ENCODE peak calls at places on chromosomes 13 and 19, in six cellular contexts. R is IMR-90, T is mesenchymal stem cell, K is neuronal stem cell, Z is mesendoderm, W is H1. E is an unnamed sample.

GRCh38 chr13:63367522-63368198 is 1952.0 kb upstream of the PCDH20 start:
- DNase-seq in R (no peak), T (no peak), Z (no peak), W (no peak), K (no peak), E (peak)

GRCh38 chr19:16074488-16075365 is 1.6 kb upstream of the TPM4 start:
- DNase-seq in T (no peak), Z (no peak), W (no peak), R (no peak), K (no peak), E (no peak)

GRCh38 chr19:30923096-30923495 is 426.1 kb downstream of the TSHZ3 start:
- DNase-seq in K (no peak), Z (no peak), W (no peak), R (no peak), T (no peak), E (no peak)

GRCh38 chr13:111066544-111066943 is 48.6 kb upstream of the ARHGEF7 start:
- DNase-seq in W (no peak), Z (peak), T (no peak), K (no peak), R (no peak), E (no peak)

GRCh38 chr13:111533900-111534645 is 213.6 kb downstream of the TEX29 start:
- DNase-seq in K (no peak), T (no peak), Z (no peak), R (no peak), W (no peak), E (no peak)

GRCh38 chr19:18763674-18764590 is 27.2 kb downstream of the COMP start:
- DNase-seq in K (no peak), W (no peak), T (no peak), R (peak), Z (no peak), E (no peak)

GRCh38 chr13:46172531-46172991 is 9.4 kb downstream of the LCP1 start:
- DNase-seq in Z (peak), R (no peak), T (no peak), W (no peak), K (no peak), E (no peak)

GRCh38 chr13:32476021-32476731 is 48.2 kb upstream of the N4BP2L1 start:
- DNase-seq in R (no peak), W (no peak), K (no peak), Z (no peak), T (no peak), E (no peak)

GRCh38 chr19:48689438-48689837 is 6.3 kb upstream of the FUT2 start:
- DNase-seq in T (no peak), K (no peak), R (no peak), W (no peak), Z (no peak), E (no peak)

GRCh38 chr19:44315883-44316282 is 11.1 kb upstream of the ZNF235 start:
- DNase-seq in Z (no peak), T (no peak), W (no peak), K (no peak), R (no peak), E (no peak)

GRCh38 chr13:37270206-37271001 is 164.9 kb upstream of the CSNK1A1L start:
- DNase-seq in K (no peak), R (peak), Z (peak), T (no peak), W (no peak), E (no peak)

GRCh38 chr13:42957881-42958280 is 34.2 kb downstream of the EPSTI1 start:
- DNase-seq in W (no peak), Z (no peak), T (no peak), R (no peak), K (no peak), E (no peak)

GRCh38 chr19:31659897-31660210 is 310.6 kb upstream of the TSHZ3 start:
- DNase-seq in Z (no peak), T (peak), R (peak), W (no peak), K (no peak), E (no peak)

GRCh38 chr19:34275705-34276104 is 21.4 kb downstream of the GARRE1 start:
- DNase-seq in W (no peak), T (no peak), R (no peak), K (no peak), Z (no peak), E (no peak)
- H4K8ac ChIP-seq in W (no peak), T (no peak), R (peak), K (no peak), Z (no peak), E (no peak)

GRCh38 chr13:109990296-109990695 is 203.9 kb upstream of the IRS2 start:
- DNase-seq in K (no peak), W (no peak), R (no peak), Z (no peak), T (no peak), E (no peak)

GRCh38 chr13:109986851-109987250 is 200.5 kb upstream of the IRS2 start:
- DNase-seq in R (no peak), Z (no peak), K (no peak), T (no peak), W (no peak), E (no peak)

GRCh38 chr13:109985871-109986270 is 199.5 kb upstream of the IRS2 start:
- DNase-seq in K (no peak), T (no peak), W (no peak), R (peak), Z (no peak), E (no peak)

GRCh38 chr13:109989686-109990085 is 203.3 kb upstream of the IRS2 start:
- DNase-seq in W (no peak), K (no peak), R (peak), Z (no peak), T (peak), E (no peak)

GRCh38 chr13:109989155-109989554 is 202.8 kb upstream of the IRS2 start:
- DNase-seq in T (peak), K (no peak), Z (no peak), R (peak), W (no peak), E (no peak)
- H2BK15ac ChIP-seq in T (no peak), K (no peak), Z (no peak), R (no peak), W (no peak), E (no peak)

GRCh38 chr13:39603424-39603947 is 493 bp upstream of the LHFPL6 start:
- DNase-seq in W (no peak), K (no peak), T (peak), Z (peak), R (peak), E (peak)

GRCh38 chr13:39602277-39602613 is 748 bp downstream of the LHFPL6 start:
- DNase-seq in T (no peak), W (no peak), Z (no peak), K (no peak), R (no peak), E (no peak)

GRCh38 chr13:39601636-39602035 is 1.4 kb downstream of the LHFPL6 start:
- DNase-seq in W (no peak), K (no peak), R (no peak), Z (no peak), T (no peak), E (no peak)

GRCh38 chr13:39604736-39605135 is 1.7 kb upstream of the LHFPL6 start:
- DNase-seq in W (no peak), T (no peak), Z (no peak), R (no peak), K (no peak), E (no peak)

DNA sequence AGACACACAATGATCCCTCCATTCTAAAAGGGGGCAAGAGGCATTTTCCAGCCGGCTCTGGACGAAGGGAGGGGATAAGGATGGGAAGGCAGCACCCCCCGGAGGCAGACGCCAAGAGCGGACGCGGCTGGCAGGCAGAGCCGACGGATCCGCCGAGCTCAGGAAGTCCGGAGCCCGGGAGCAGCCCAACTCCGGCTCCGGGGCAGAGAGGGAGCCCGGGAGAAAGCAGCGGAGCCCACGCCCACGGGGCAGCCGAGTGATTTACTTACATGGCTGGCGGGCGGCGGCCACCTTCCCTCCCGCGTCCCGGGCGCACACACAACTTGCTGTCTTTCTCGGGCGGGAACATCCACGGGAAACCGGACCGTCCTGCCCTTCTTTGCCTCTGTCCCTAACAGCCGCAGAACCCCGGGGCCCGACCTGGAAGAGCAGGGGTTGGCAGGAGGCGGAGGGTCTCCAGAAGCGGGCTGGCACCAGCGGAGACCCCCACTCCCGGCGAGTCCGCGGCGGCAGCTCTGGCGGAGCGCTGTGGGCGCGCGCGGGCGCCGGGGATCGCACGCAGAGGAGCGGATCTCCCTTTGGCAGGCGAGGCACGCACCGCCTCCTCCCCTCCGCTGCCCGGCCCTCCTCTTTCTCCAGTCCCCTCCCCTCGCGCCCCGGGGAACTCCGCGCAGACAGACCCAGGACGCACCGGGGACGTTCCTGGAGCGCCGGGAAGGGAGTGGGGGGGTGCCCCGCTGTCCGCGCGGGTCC is at the start of gene LHFPL6:
- DNase-seq in T (peak), K (peak), W (peak), R (peak), Z (peak), E (peak)
- H2BK5ac ChIP-seq in T (peak), K (peak), W (no peak), R (peak), Z (peak), E (no peak)

GRCh38 chr13:31200636-31200970 is 828 bp downstream of the B3GLCT start:
- DNase-seq in T (peak), R (no peak), W (no peak), K (peak), Z (peak), E (peak)
- H4K8ac ChIP-seq in T (peak), R (no peak), W (peak), K (no peak), Z (no peak), E (no peak)

DNA sequence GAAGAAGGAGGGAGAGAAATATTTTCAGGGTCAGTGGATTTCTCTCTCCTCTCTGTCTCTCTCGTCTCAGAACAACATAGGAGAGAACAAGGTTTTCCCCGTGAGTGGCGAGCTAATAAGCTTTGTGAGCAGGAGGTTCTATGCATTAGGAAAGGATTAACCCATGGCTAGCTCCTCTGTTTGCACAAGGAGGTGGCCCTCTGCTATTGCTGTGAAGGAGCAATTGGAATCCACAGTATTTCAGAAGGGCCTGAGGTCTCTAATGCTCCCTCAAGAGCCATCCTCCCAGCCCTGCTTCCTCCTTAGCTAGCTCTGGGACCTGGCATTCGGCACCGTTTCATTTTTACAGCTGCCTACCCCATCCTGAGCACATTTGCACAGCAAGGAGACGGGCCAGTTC is 288.9 kb upstream of the MAB21L1 start:
- DNase-seq in T (no peak), R (no peak), K (no peak), W (no peak), Z (peak), E (no peak)
- H2BK15ac ChIP-seq in T (no peak), R (no peak), K (no peak), W (no peak), Z (no peak), E (no peak)

GRCh38 chr19:53196777-53197396 is 3.7 kb upstream of the ZNF665 start:
- DNase-seq in W (peak), R (peak), K (peak), Z (peak), T (peak), E (peak)
- H2BK5ac ChIP-seq in W (no peak), R (peak), K (no peak), Z (no peak), T (no peak), E (no peak)

DNA sequence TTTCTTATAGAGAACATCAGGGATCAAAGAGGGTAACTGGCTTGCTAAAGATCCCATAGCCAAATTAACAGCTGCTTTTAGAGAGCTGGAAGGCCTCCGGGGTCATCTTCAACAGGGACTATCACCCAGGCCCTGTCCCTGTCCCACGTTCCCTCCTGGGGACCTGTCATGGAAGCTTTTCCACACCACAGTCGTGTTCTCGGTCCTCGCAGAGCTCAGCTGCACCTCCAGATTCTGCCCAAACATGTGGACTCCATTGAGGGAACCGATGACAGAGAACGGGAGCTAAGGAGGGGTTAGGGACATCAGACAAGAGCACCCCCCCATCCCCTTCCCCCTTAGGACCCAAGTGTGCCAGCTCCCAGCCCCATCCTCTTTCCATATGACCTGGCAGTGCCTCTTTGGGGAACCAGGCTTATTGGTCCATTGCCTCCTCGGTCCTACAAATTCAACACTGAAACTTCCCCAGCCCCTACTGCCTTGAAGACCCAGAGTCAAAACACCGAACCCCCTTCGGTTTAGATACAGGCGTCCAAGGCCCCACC is 568 bp downstream of the FUZ start:
- DNase-seq in R (no peak), Z (no peak), K (no peak), T (no peak), W (no peak), E (no peak)
- H4K8ac ChIP-seq in R (peak), Z (no peak), K (no peak), T (peak), W (peak), E (no peak)

DNA sequence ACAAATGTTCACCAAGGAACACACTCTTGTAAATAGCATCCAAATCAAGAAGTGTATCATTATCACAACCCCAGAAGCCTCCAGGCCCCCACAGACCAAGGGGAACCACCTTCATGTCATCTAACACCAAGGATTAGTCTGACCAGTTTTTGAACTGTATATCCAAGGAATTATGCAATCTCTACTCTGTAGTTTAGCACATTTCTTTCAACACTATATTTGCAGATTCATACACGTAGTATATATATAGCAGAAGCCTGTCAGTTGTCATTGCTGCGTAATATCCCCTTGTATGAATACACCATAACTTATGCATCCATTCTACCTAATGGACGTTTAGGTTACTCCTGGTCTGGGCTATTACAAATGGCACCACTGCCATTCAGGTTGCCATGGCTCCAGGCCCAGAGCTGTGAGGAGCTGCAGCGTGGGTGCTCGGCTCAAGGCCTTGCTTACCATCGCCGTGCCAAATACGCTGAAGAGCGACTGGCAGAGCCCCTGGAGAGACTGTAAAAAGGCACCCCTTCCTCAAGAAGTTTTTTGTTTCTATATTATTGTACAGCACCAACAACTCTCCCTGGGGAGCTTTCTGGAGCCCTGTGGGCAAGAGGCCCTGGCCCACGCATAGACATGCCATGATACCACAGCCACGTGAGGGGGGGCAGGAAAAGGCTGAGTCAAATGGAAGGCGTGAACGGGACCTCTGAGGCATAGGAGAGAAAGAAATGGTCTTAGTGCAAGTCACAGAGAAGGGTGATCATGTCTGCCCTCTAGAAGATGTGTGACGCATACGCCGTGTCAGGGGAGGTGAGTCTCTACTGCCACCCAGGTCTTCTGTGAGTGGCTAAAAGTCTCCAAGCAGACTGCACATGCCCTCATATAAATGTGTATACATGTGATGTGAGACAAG is 10.8 kb downstream of the LATS2 start:
- DNase-seq in T (no peak), K (no peak), W (no peak), R (no peak), Z (no peak), E (no peak)
- H2BK15ac ChIP-seq in T (no peak), K (no peak), W (no peak), R (no peak), Z (no peak), E (no peak)

GRCh38 chr19:38793671-38794070 is 4.7 kb downstream of the LGALS7B start:
- DNase-seq in T (no peak), K (no peak), Z (no peak), R (no peak), W (no peak), E (no peak)

GRCh38 chr19:38795549-38795948 is 6.5 kb downstream of the LGALS7B start:
- DNase-seq in R (no peak), Z (no peak), T (no peak), W (no peak), K (no peak), E (no peak)

GRCh38 chr19:38796154-38796553 is 7.2 kb downstream of the LGALS7B start:
- DNase-seq in R (no peak), T (no peak), W (no peak), K (no peak), Z (no peak), E (no peak)

GRCh38 chr19:38793186-38793585 is 4.2 kb downstream of the LGALS7B start:
- DNase-seq in R (peak), T (no peak), Z (no peak), K (no peak), W (no peak), E (no peak)

DNA sequence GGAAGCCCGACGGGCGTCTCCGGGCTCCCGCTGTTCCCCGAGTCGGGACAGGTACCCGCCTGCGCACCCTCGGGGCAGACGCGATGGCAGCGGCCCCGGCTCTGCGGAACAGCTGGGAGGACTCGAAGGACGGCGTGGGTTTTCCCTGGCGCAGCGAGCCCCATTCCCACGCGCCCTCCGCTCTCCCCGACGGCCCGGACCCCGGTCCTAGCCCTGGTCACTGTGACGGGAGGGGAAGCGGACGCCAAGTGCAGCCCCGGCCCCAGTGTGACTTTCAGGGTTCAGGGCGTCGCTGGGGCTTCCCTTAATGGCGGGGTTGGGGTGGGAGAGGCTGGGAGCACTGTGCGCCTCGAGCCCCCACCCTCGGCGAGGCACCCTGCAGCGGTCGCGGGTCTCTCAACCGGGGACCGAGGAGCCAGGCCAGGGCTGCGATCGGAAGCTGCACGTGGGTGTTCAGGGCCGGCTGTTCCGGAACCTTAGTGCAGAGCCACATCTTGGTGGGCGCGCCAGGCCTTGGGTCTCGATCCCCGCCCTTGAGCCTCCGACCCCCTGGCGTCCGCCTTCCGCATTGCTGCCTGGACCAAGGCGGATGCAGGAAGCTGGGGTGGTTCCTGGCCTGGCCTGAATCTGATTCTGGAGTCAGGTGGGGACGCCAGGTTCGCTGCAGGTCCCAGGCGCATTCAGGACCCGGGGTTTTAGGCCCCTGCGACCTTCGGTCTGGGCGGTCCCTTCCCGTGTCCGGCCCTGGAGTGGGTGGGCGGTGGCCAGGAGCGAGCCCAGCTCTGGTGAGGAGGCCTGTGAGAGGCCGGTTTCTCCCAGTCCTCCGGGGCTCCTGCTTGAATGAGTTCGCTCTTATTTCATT is 3.5 kb downstream of the LGALS7B start:
- DNase-seq in W (no peak), K (no peak), T (no peak), R (no peak), Z (peak), E (peak)
- H2BK5ac ChIP-seq in W (no peak), K (no peak), T (no peak), R (peak), Z (no peak), E (no peak)

DNA sequence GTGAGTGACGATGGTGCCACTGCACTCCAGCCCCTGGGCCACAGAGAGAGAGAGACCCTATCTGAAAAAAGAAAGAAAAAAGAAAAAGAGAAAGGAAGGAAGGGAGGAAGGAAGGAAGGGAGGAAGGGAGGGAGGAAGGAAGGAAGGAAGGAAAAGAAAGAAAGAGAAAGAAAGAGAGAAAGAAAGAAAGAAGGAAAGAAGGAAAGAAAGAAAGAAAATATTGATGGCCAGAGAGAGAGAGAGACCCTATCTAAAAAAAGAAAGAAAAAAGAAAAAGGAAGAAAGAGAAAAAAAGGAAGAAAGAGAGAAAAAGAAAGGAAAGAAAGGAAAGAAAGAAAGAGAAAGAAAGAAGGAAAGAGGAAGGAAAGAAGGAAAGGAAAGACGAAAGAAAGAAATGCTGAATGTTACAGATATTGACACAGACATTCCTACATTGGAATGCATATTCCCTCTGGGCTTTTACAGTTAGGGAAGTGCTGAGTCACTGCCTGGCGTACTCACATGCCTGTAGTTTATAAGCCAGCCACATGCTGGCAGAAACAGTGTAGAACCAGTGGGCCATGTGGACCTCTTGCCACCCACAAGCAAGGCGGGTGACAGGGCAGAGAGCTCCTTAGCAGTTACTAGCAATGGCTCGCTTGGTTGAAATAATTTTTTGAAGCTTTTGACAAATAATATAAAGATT is 34.6 kb upstream of the SLC46A3 start:
- DNase-seq in R (peak), Z (peak), T (peak), W (no peak), K (no peak), E (peak)
- H4K8ac ChIP-seq in R (peak), Z (no peak), T (peak), W (peak), K (no peak), E (no peak)

E was measured in H9.